ENCODE peak calls at places on chromosomes 13 and 19, in ten cellular contexts. I is adrenal gland, J is stomach, R is endothelial cell of umbilical vein, E is gastrocnemius medialis, D is body of pancreas, X is A549, Z is testis, Y is upper lobe of left lung, O is prostate gland. K is an unnamed sample.

GRCh38 chr19:36604656-36605100 is 435 bp upstream of the ZNF382 start:
- DNase-seq in I (peak; percentile 91), J (peak; percentile 44), R (peak; percentile 55), E (peak; percentile 10), D (peak; percentile 62), X (no peak), Z (peak; percentile 80), Y (peak; percentile 91), O (peak; percentile 47), K (peak; percentile 17)

GRCh38 chr19:3284759-3285646 is 60.5 kb downstream of the CELF5 start:
- DNase-seq in I (peak; percentile 66), J (peak; percentile 98), R (peak; percentile 22), E (no peak), D (peak; percentile 98), X (peak; percentile 56), Z (peak; percentile 97), Y (peak; percentile 90), O (peak; percentile 93), K (peak; percentile 47)

GRCh38 chr13:30685987-30686386 is 49.4 kb upstream of the ALOX5AP start:
- DNase-seq in I (no peak), J (no peak), R (no peak), E (no peak), D (no peak), X (no peak), Z (no peak), Y (no peak), O (no peak), K (no peak)

GRCh38 chr19:49801966-49802661 is 11.0 kb downstream of the FUZ start:
- DNase-seq in I (peak; percentile 93), J (peak; percentile 69), R (peak; percentile 80), E (peak; percentile 82), D (peak; percentile 71), X (no peak), Z (peak; percentile 97), Y (peak; percentile 85), O (peak; percentile 86), K (peak; percentile 93)

GRCh38 chr19:54938906-54939305 is 8.4 kb downstream of the NLRP7 start:
- DNase-seq in I (no peak), J (no peak), R (no peak), E (no peak), D (no peak), X (no peak), Z (no peak), Y (no peak), O (no peak), K (no peak)

GRCh38 chr13:34391071-34391470 is 551.0 kb upstream of the NBEA start:
- DNase-seq in I (no peak), J (no peak), R (no peak), E (no peak), D (no peak), X (peak; percentile 3), Z (no peak), Y (no peak), O (no peak), K (no peak)

GRCh38 chr19:46413262-46414031 is at the start of gene CCDC8:
- DNase-seq in I (peak; percentile 91), J (no peak), R (no peak), E (peak; percentile 44), D (peak; percentile 93), X (no peak), Z (peak; percentile 95), Y (peak; percentile 91), O (peak; percentile 85), K (peak; percentile 95)

GRCh38 chr19:2537544-2537943 is 61.6 kb downstream of the GADD45B start:
- DNase-seq in I (no peak), J (no peak), R (no peak), E (no peak), D (no peak), X (no peak), Z (no peak), Y (no peak), O (no peak), K (no peak)

GRCh38 chr19:55146648-55147218 is 2.3 kb downstream of the TNNT1 start:
- DNase-seq in I (no peak), J (no peak), R (no peak), E (peak; percentile 36), D (no peak), X (peak; percentile 92), Z (no peak), Y (peak; percentile 65), O (no peak), K (no peak)

GRCh38 chr13:31209172-31209818 is 9.5 kb downstream of the B3GLCT start:
- DNase-seq in I (no peak), J (peak; percentile 43), R (peak; percentile 56), E (peak; percentile 17), D (peak; percentile 22), X (no peak), Z (peak; percentile 78), Y (no peak), O (peak; percentile 24), K (peak; percentile 69)

GRCh38 chr13:76293346-76293745 is 592.9 kb downstream of the KCTD12 start:
- DNase-seq in I (no peak), J (no peak), R (peak; percentile 89), E (no peak), D (no peak), X (no peak), Z (no peak), Y (no peak), O (no peak), K (no peak)

GRCh38 chr19:5148794-5149190 is 179.9 kb downstream of the KDM4B start:
- DNase-seq in I (no peak), J (no peak), R (no peak), E (no peak), D (no peak), X (no peak), Z (no peak), Y (peak; percentile 71), O (no peak), K (no peak)
- TF ChIP-seq POLR2A in I (no peak), J (no peak), R (no peak), E (no peak), D (no peak), X (no peak), Z (no peak), Y (no peak), O (no peak), K (no peak)

GRCh38 chr13:37069597-37070103 is 10.2 kb upstream of the SUPT20H start:
- DNase-seq in I (no peak), J (no peak), R (no peak), E (no peak), D (no peak), X (no peak), Z (no peak), Y (peak; percentile 79), O (no peak), K (no peak)

GRCh38 chr13:37072024-37072423 is 12.5 kb upstream of the SUPT20H start:
- DNase-seq in I (no peak), J (no peak), R (no peak), E (no peak), D (no peak), X (no peak), Z (no peak), Y (no peak), O (no peak), K (no peak)

GRCh38 chr13:37070956-37071355 is 11.5 kb upstream of the SUPT20H start:
- DNase-seq in I (no peak), J (no peak), R (no peak), E (no peak), D (no peak), X (no peak), Z (no peak), Y (peak; percentile 58), O (no peak), K (no peak)

GRCh38 chr13:37068962-37069361 is 9.5 kb upstream of the SUPT20H start:
- DNase-seq in I (no peak), J (no peak), R (peak; percentile 15), E (no peak), D (no peak), X (no peak), Z (no peak), Y (no peak), O (no peak), K (no peak)

DNA sequence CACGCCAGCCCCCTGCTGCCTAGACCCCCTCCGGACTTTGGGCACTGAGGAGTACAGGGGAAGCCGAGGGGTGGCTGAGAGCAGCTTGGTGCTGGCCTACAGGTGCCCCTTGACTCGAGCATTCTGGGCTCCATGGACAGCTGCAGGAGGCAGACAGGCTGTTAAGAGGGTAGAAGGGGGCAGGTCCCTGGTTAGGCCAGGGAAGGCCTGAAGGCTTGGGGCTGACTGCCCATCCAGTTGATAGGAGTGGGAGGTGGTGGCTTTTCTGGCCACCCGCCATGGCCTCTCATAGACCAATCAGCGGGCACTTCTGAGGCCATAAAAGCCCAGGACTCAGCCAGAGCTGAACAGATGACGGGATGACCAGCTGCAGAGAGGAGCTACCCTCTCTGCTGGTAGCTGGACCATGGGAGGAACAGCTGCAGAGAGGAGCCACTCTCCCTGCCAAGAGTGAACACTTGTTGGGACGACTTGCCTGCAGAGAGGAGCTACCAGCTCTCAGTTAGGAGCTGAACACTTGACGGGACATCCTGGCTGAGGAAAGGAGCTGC is 10.7 kb upstream of the SUPT20H start:
- DNase-seq in I (no peak), J (no peak), R (no peak), E (no peak), D (no peak), X (no peak), Z (no peak), Y (no peak), O (no peak), K (no peak)
- TF ChIP-seq CTCF in I (no peak), J (no peak), R (no peak), E (no peak), D (no peak), X (no peak), Z (no peak), Y (no peak), O (no peak), K (no peak)

GRCh38 chr13:39040206-39040605 is 1.9 kb downstream of the NHLRC3 start:
- DNase-seq in I (no peak), J (no peak), R (no peak), E (no peak), D (no peak), X (no peak), Z (no peak), Y (no peak), O (no peak), K (no peak)
- H3K4me3 ChIP-seq in I (no peak overlapping the region), J (no peak overlapping the region), R (no peak overlapping the region), E (no peak overlapping the region), D (no peak overlapping the region), X (no peak overlapping the region), Z (no peak overlapping the region), Y (no peak overlapping the region), O (no peak overlapping the region), K (no peak overlapping the region)

DNA sequence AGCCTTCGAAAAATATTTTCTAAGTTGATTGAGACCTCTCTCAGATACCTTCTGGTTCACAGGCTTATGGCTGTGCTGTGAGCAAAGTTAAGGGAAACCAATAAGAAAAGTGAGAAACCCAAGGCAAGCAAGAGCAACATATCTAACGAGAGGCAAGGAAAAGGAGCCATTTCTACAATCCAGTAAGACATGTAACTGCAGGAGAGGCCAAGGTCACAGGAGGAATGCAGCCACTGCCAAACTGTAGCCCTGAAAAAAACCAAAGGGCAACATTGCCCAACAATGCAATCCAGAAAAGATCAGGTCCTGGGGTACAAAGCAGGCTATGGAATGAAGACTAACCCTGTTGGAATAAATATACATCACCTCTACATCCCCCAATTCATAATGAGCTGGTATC is 21.3 kb downstream of the SCGB2B2 start:
- DNase-seq in I (no peak), J (no peak), R (no peak), E (no peak), D (no peak), X (no peak), Z (no peak), Y (no peak), O (no peak), K (no peak)
- TF ChIP-seq POLR2A in I (no peak), J (no peak), R (no peak), E (no peak), D (no peak), X (no peak), Z (no peak), Y (no peak), O (no peak), K (no peak)

GRCh38 chr19:30060872-30061556 is 119.0 kb downstream of the URI1 start:
- DNase-seq in I (no peak), J (no peak), R (no peak), E (no peak), D (no peak), X (no peak), Z (no peak), Y (peak; percentile 62), O (no peak), K (no peak)
- TF ChIP-seq CTCF in I (no peak), J (no peak), R (no peak), E (no peak), D (no peak), X (no peak), Z (no peak), Y (no peak), O (no peak), K (no peak)

K was measured in uterus.